ENCODE peak calls at places on chromosomes 6 and 20, in five cellular contexts. One of them, this sample, is unnamed.

GRCh38 chr6:158157064-158157764 is 10.8 kb downstream of the SERAC1 start:
- DNase-seq in thyroid gland: no peak
- DNase-seq in spleen: no peak
- DNase-seq in BE2C: no peak
- DNase-seq in GM06990: no peak
- DNase-seq in this sample: no peak

GRCh38 chr20:59725476-59726119 is 121.3 kb downstream of the PHACTR3 start:
- DNase-seq in spleen: no peak
- DNase-seq in BE2C: no peak
- DNase-seq in GM06990: no peak
- DNase-seq in thyroid gland: no peak
- DNase-seq in this sample: no peak

GRCh38 chr6:21598662-21599061 is 5.1 kb downstream of the SOX4 start:
- DNase-seq in BE2C: no peak
- DNase-seq in GM06990: no peak
- DNase-seq in thyroid gland: no peak
- DNase-seq in spleen: no peak
- DNase-seq in this sample: no peak

GRCh38 chr6:168182908-168183612 is 104.0 kb upstream of the FRMD1 start:
- DNase-seq in thyroid gland: no peak
- DNase-seq in GM06990: no peak
- DNase-seq in spleen: no peak
- DNase-seq in BE2C: no peak
- DNase-seq in this sample: no peak

GRCh38 chr6:35496851-35497570 is at the start of gene TEAD3:
- DNase-seq in GM06990: peak
- DNase-seq in BE2C: peak
- DNase-seq in spleen: peak
- DNase-seq in thyroid gland: peak
- DNase-seq in this sample: peak

GRCh38 chr6:63814459-63814858 is 178.9 kb downstream of the PHF3 start:
- DNase-seq in GM06990: no peak
- DNase-seq in BE2C: no peak
- DNase-seq in spleen: no peak
- DNase-seq in thyroid gland: no peak
- DNase-seq in this sample: no peak

GRCh38 chr6:36290668-36291620 is 21.1 kb downstream of the PNPLA1 start:
- DNase-seq in thyroid gland: no peak
- DNase-seq in spleen: no peak
- DNase-seq in GM06990: no peak
- DNase-seq in BE2C: no peak
- DNase-seq in this sample: no peak

GRCh38 chr6:88538130-88538706 is 372.1 kb upstream of the CNR1 start:
- DNase-seq in BE2C: no peak
- DNase-seq in GM06990: no peak
- DNase-seq in spleen: no peak
- DNase-seq in thyroid gland: no peak
- DNase-seq in this sample: no peak

GRCh38 chr20:38790210-38791053 is 15.1 kb upstream of the PPP1R16B start:
- DNase-seq in GM06990: no peak
- DNase-seq in BE2C: no peak
- DNase-seq in thyroid gland: no peak
- DNase-seq in spleen: no peak
- DNase-seq in this sample: peak

GRCh38 chr20:1934578-1935573 is 39.7 kb downstream of the SIRPA start:
- DNase-seq in GM06990: no peak
- DNase-seq in BE2C: peak
- DNase-seq in spleen: no peak
- DNase-seq in thyroid gland: peak
- DNase-seq in this sample: no peak

GRCh38 chr6:124753001-124753400 is 209.2 kb upstream of the RNF217 start:
- DNase-seq in GM06990: no peak
- DNase-seq in BE2C: no peak
- DNase-seq in spleen: no peak
- DNase-seq in thyroid gland: no peak
- DNase-seq in this sample: no peak

GRCh38 chr6:13924949-13925881 is at the start of gene RNF182:
- DNase-seq in thyroid gland: no peak
- DNase-seq in BE2C: peak
- DNase-seq in GM06990: no peak
- DNase-seq in spleen: peak
- DNase-seq in this sample: no peak

GRCh38 chr6:13926378-13926777 is 1.6 kb downstream of the RNF182 start:
- DNase-seq in GM06990: no peak
- DNase-seq in spleen: no peak
- DNase-seq in BE2C: no peak
- DNase-seq in thyroid gland: no peak
- DNase-seq in this sample: no peak

GRCh38 chr6:13924146-13924948 is 405 bp upstream of the RNF182 start:
- DNase-seq in GM06990: peak
- DNase-seq in spleen: no peak
- DNase-seq in thyroid gland: peak
- DNase-seq in BE2C: peak
- DNase-seq in this sample: peak

GRCh38 chr6:13929196-13929595 is 4.4 kb downstream of the RNF182 start:
- DNase-seq in GM06990: no peak
- DNase-seq in thyroid gland: no peak
- DNase-seq in spleen: no peak
- DNase-seq in BE2C: no peak
- DNase-seq in this sample: no peak

DNA sequence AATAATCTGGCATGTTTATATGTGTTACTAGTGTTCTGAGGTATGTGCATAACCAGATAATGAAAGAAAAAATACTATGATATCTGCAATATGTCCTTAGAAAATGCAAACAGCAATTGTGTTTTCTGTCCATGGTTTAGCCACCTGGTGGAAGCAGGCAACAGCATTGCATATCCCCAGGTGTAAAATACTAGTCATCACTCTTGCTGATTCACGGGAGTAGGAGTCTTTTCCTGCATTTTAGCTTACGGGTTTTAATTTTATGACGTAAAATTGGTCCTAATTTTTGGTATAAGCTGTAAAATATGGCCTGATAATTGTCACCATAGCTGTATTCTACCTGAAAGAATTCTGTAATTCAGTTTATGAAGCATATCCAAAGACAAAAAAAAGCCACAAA is 2.5 kb downstream of the RNF182 start:
- DNase-seq in spleen: no peak
- DNase-seq in thyroid gland: no peak
- DNase-seq in BE2C: no peak
- DNase-seq in GM06990: no peak
- DNase-seq in this sample: no peak
- TF ChIP-seq CTCF in spleen: no peak
- TF ChIP-seq CTCF in thyroid gland: no peak
- TF ChIP-seq CTCF in BE2C: peak
- TF ChIP-seq CTCF in GM06990: no peak
- TF ChIP-seq CTCF in this sample: no peak

GRCh38 chr6:33080127-33081089 is 4.6 kb downstream of the HLA-DPB1 start:
- DNase-seq in spleen: peak
- DNase-seq in thyroid gland: peak
- DNase-seq in BE2C: no peak
- DNase-seq in GM06990: no peak
- DNase-seq in this sample: peak

GRCh38 chr6:33085627-33086026 is 9.8 kb downstream of the HLA-DPB1 start:
- DNase-seq in spleen: no peak
- DNase-seq in GM06990: no peak
- DNase-seq in BE2C: no peak
- DNase-seq in thyroid gland: no peak
- DNase-seq in this sample: no peak

GRCh38 chr6:33081098-33081824 is 5.5 kb downstream of the HLA-DPB1 start:
- DNase-seq in thyroid gland: no peak
- DNase-seq in BE2C: no peak
- DNase-seq in GM06990: no peak
- DNase-seq in spleen: no peak
- DNase-seq in this sample: peak

GRCh38 chr6:33079575-33079974 is 3.8 kb downstream of the HLA-DPB1 start:
- DNase-seq in spleen: no peak
- DNase-seq in thyroid gland: no peak
- DNase-seq in BE2C: no peak
- DNase-seq in GM06990: no peak
- DNase-seq in this sample: no peak

GRCh38 chr6:33082702-33083101 is 6.9 kb downstream of the HLA-DPB1 start:
- DNase-seq in thyroid gland: peak
- DNase-seq in BE2C: no peak
- DNase-seq in spleen: no peak
- DNase-seq in GM06990: no peak
- DNase-seq in this sample: peak
- TF ChIP-seq CTCF in thyroid gland: peak
- TF ChIP-seq CTCF in BE2C: peak
- TF ChIP-seq CTCF in spleen: no peak
- TF ChIP-seq CTCF in GM06990: peak
- TF ChIP-seq CTCF in this sample: peak

GRCh38 chr6:15447546-15448232 is 201.8 kb downstream of the JARID2 start:
- DNase-seq in BE2C: no peak
- DNase-seq in thyroid gland: no peak
- DNase-seq in GM06990: no peak
- DNase-seq in spleen: no peak
- DNase-seq in this sample: no peak

GRCh38 chr6:15443119-15443518 is 197.2 kb downstream of the JARID2 start:
- DNase-seq in spleen: no peak
- DNase-seq in BE2C: no peak
- DNase-seq in GM06990: no peak
- DNase-seq in thyroid gland: no peak
- DNase-seq in this sample: no peak

GRCh38 chr6:15442467-15442866 is 196.6 kb downstream of the JARID2 start:
- DNase-seq in spleen: no peak
- DNase-seq in BE2C: no peak
- DNase-seq in thyroid gland: no peak
- DNase-seq in GM06990: no peak
- DNase-seq in this sample: no peak

GRCh38 chr6:15444081-15444731 is 198.3 kb downstream of the JARID2 start:
- DNase-seq in GM06990: no peak
- DNase-seq in thyroid gland: no peak
- DNase-seq in BE2C: peak
- DNase-seq in spleen: no peak
- DNase-seq in this sample: no peak

DNA sequence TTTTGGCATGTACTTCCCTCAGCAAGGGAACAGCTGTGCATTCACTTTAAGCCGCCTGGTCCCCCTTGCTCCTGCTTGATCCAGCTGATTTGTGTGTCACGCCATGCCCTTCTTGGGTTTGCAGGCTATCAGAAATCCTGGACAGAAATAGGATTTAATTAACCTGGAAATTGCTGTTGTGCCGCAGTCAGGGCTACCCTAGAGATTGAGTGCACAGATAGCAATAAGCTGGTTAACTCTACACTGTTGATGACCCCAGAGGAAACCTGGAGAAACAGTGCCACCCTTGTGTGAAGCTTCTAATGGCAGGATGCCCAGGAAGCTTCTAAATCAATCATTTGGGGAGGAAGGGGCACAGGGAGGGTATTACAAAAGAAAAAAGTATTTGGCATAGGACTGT is 199.0 kb downstream of the JARID2 start:
- DNase-seq in GM06990: no peak
- DNase-seq in spleen: no peak
- DNase-seq in BE2C: peak
- DNase-seq in thyroid gland: no peak
- DNase-seq in this sample: no peak
- TF ChIP-seq CTCF in GM06990: no peak
- TF ChIP-seq CTCF in spleen: no peak
- TF ChIP-seq CTCF in BE2C: peak
- TF ChIP-seq CTCF in thyroid gland: no peak
- TF ChIP-seq CTCF in this sample: no peak

DNA sequence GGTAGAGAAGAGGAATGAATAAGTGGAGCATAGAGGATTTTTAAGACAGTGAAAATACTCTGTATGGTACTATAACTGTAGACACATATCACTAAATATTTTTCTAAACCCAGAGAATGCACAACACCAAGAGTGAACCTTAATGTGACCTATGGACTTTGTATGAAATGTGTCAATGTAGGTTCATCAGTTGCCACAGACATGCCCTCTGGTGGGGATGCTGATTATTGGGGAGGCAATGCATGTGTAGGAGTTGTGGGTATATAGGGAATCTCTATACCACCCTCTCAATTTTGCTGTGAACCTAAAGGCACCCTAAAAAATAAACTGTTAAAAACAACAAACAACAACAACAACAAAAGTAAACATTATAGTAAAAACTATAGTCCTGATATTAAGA is 293.7 kb downstream of the RNF144B start:
- DNase-seq in BE2C: no peak
- DNase-seq in thyroid gland: no peak
- DNase-seq in GM06990: no peak
- DNase-seq in spleen: no peak
- DNase-seq in this sample: no peak
- TF ChIP-seq CTCF in BE2C: no peak
- TF ChIP-seq CTCF in thyroid gland: no peak
- TF ChIP-seq CTCF in GM06990: no peak
- TF ChIP-seq CTCF in spleen: no peak
- TF ChIP-seq CTCF in this sample: no peak

GRCh38 chr6:82251942-82252341 is 4.4 kb upstream of the IBTK start:
- DNase-seq in GM06990: no peak
- DNase-seq in spleen: no peak
- DNase-seq in BE2C: no peak
- DNase-seq in thyroid gland: no peak
- DNase-seq in this sample: no peak

GRCh38 chr6:82259389-82259788 is 11.8 kb upstream of the IBTK start:
- DNase-seq in GM06990: no peak
- DNase-seq in spleen: no peak
- DNase-seq in thyroid gland: no peak
- DNase-seq in BE2C: no peak
- DNase-seq in this sample: no peak

GRCh38 chr6:82260890-82261732 is 13.6 kb upstream of the IBTK start:
- DNase-seq in spleen: no peak
- DNase-seq in GM06990: no peak
- DNase-seq in thyroid gland: no peak
- DNase-seq in BE2C: peak
- DNase-seq in this sample: no peak

GRCh38 chr6:82257088-82257774 is 9.7 kb upstream of the IBTK start:
- DNase-seq in GM06990: no peak
- DNase-seq in BE2C: no peak
- DNase-seq in spleen: no peak
- DNase-seq in thyroid gland: no peak
- DNase-seq in this sample: no peak
- TF ChIP-seq CTCF in GM06990: no peak
- TF ChIP-seq CTCF in BE2C: peak
- TF ChIP-seq CTCF in spleen: no peak
- TF ChIP-seq CTCF in thyroid gland: no peak
- TF ChIP-seq CTCF in this sample: no peak

GRCh38 chr20:58651823-58652605 is 931 bp downstream of the STX16 start:
- DNase-seq in spleen: peak
- DNase-seq in thyroid gland: peak
- DNase-seq in BE2C: no peak
- DNase-seq in GM06990: peak
- DNase-seq in this sample: no peak
- TF ChIP-seq CTCF in spleen: no peak
- TF ChIP-seq CTCF in thyroid gland: no peak
- TF ChIP-seq CTCF in BE2C: peak
- TF ChIP-seq CTCF in GM06990: no peak
- TF ChIP-seq CTCF in this sample: no peak